ENCODE peak calls at places on chromosomes 2 and 18, in four cellular contexts. E is stimulated activated CD8-positive, alpha-beta memory T cell treated with anti-CD3 and anti-CD28 coated beads, Interleukin-2, amount 100 ng/mL, for 48 hours; X is ovary; F is ecto neural progenitor cell. K is an unnamed sample.

GRCh38 chr2:98875081-98875728 is 60.8 kb downstream of the CRACDL start:
- DNase-seq in F (no peak), X (no peak), E (no peak), K (no peak)

GRCh38 chr18:57772387-57772799 is 30.7 kb downstream of the ATP8B1 start:
- DNase-seq in X (no peak), E (no peak), F (no peak), K (no peak)

GRCh38 chr18:44828080-44828479 is 147.4 kb downstream of the SETBP1 start:
- DNase-seq in E (no peak), F (no peak), X (no peak), K (no peak)

GRCh38 chr2:219124379-219125110 is 36.1 kb downstream of the NHEJ1 start:
- DNase-seq in X (no peak), F (no peak), E (no peak), K (no peak)

GRCh38 chr2:33240178-33240577 is 236.3 kb upstream of the RASGRP3 start:
- DNase-seq in F (no peak), X (no peak), E (no peak), K (no peak)

GRCh38 chr2:175829741-175830140 is 172.3 kb downstream of the LNPK start:
- DNase-seq in F (no peak), X (no peak), E (no peak), K (no peak)

GRCh38 chr2:60556998-60557955 is 3.8 kb upstream of the BCL11A start:
- DNase-seq in F (no peak), E (no peak), X (no peak), K (no peak)

GRCh38 chr18:40079786-40080185 is 1875.2 kb upstream of the PIK3C3 start:
- DNase-seq in X (no peak), F (no peak), E (no peak), K (no peak)

GRCh38 chr2:237699870-237700582 is 72.6 kb downstream of the LRRFIP1 start:
- DNase-seq in F (no peak), E (no peak), X (no peak), K (no peak)

GRCh38 chr2:223562078-223562477 is 40.1 kb downstream of the SCG2 start:
- DNase-seq in F (no peak), E (no peak), X (no peak), K (no peak)

GRCh38 chr2:32863803-32864202 is 83.0 kb upstream of the LTBP1 start:
- DNase-seq in F (no peak), X (no peak), E (no peak), K (no peak)

GRCh38 chr2:227774011-227774624 is 28.4 kb downstream of the SCYGR8 start:
- DNase-seq in F (no peak), E (no peak), X (no peak), K (no peak)

GRCh38 chr2:127137741-127138140 is 30.8 kb upstream of the BIN1 start:
- DNase-seq in E (no peak), F (no peak), X (no peak), K (no peak)

GRCh38 chr2:44237221-44237620 is 38.1 kb upstream of the SLC3A1 start:
- DNase-seq in E (no peak), F (no peak), X (no peak), K (no peak)

GRCh38 chr2:31446848-31447247 is 32.3 kb upstream of the XDH start:
- DNase-seq in E (no peak), X (no peak), F (no peak), K (no peak)

GRCh38 chr2:152336854-152337510 is 2.0 kb downstream of the FMNL2 start:
- DNase-seq in E (no peak), F (peak; percentile 50), X (peak; percentile 41), K (no peak)

GRCh38 chr2:232628466-232629200 is 4.8 kb upstream of the EFHD1 start:
- DNase-seq in E (no peak), X (peak; percentile 80), F (no peak), K (no peak)

K was measured in activated B cell treated with CpG ODN at 0.5 μM for 24 hours.